ENCODE peak calls at places on chromosomes 6 and 20, in five cellular contexts. E is adipocyte, Z is uterus, N is adrenal gland, M is cardiac muscle cell. Y is an unnamed sample.
A peak's percentile ranks its signal among the peaks of the same experiment; 100 is the strongest.

GRCh38 chr6:39420300-39421265 is 98.1 kb upstream of the KCNK16 start:
- DNase-seq in E (no peak), Z (no peak), N (no peak), M (peak; percentile 14), Y (no peak)

GRCh38 chr6:134464690-134465411 is 146.9 kb upstream of the SGK1 start:
- DNase-seq in E (no peak), Z (no peak), N (no peak), M (peak; percentile 31), Y (no peak)

GRCh38 chr20:11810316-11811130 is 107.2 kb upstream of the BTBD3 start:
- DNase-seq in E (peak; percentile 40), Z (no peak), N (no peak), M (peak; percentile 13), Y (no peak)

GRCh38 chr20:44743916-44744655 is 1.6 kb upstream of the KCNK15 start:
- DNase-seq in E (no peak), Z (no peak), N (no peak), M (no peak), Y (no peak)

GRCh38 chr20:37528442-37529213 is 952 bp upstream of the BLCAP start:
- DNase-seq in E (no peak), Z (no peak), N (no peak), M (no peak), Y (no peak)

GRCh38 chr20:46057856-46058655 is 29.0 kb downstream of the SLC12A5 start:
- DNase-seq in E (peak; percentile 67), Z (peak; percentile 34), N (peak; percentile 42), M (peak; percentile 65), Y (no peak)

GRCh38 chr6:6815732-6816131 is 227.2 kb downstream of the LY86 start:
- DNase-seq in E (no peak), Z (no peak), N (no peak), M (peak; percentile 43), Y (no peak)

GRCh38 chr6:12419626-12420272 is 129.6 kb downstream of the EDN1 start:
- DNase-seq in E (no peak), Z (no peak), N (no peak), M (no peak), Y (no peak)

GRCh38 chr6:7176208-7176607 is 68.4 kb downstream of the RREB1 start:
- DNase-seq in E (no peak), Z (peak; percentile 32), N (no peak), M (no peak), Y (no peak)

GRCh38 chr20:701401-702129 is 26.0 kb upstream of the SCRT2 start:
- DNase-seq in E (no peak), Z (no peak), N (no peak), M (no peak), Y (no peak)

GRCh38 chr20:61846741-61847419 is 218.8 kb downstream of the TAF4 start:
- DNase-seq in E (no peak), Z (no peak), N (no peak), M (no peak), Y (no peak)

GRCh38 chr20:2101057-2101934 is at the start of gene STK35:
- DNase-seq in E (no peak), Z (peak; percentile 78), N (peak; percentile 92), M (no peak), Y (peak; percentile 80)

GRCh38 chr6:30169658-30170614 is 6.6 kb downstream of the TRIM15 start:
- DNase-seq in E (peak; percentile 75), Z (no peak), N (no peak), M (peak; percentile 72), Y (peak; percentile 36)

GRCh38 chr6:50936277-50936681 is 117.6 kb downstream of the TFAP2B start:
- DNase-seq in E (no peak), Z (no peak), N (no peak), M (no peak), Y (no peak)

GRCh38 chr6:1390071-1390804 is 862 bp downstream of the FOXF2 start:
- DNase-seq in E (peak; percentile 76), Z (no peak), N (no peak), M (peak; percentile 68), Y (no peak)

GRCh38 chr6:5695260-5696245 is 311.2 kb downstream of the NRN1 start:
- DNase-seq in E (peak; percentile 45), Z (no peak), N (no peak), M (peak; percentile 51), Y (no peak)

GRCh38 chr6:104633125-104633524 is 226.6 kb downstream of the HACE1 start:
- DNase-seq in E (no peak), Z (no peak), N (no peak), M (peak; percentile 59), Y (no peak)

GRCh38 chr6:1586256-1586655 is 23.5 kb upstream of the FOXC1 start:
- DNase-seq in E (no peak), Z (no peak), N (no peak), M (no peak), Y (no peak)

GRCh38 chr6:25232478-25232877 is 46.7 kb upstream of the CARMIL1 start:
- DNase-seq in E (peak; percentile 80), Z (no peak), N (no peak), M (no peak), Y (no peak)

GRCh38 chr6:52516269-52516668 is 60.6 kb downstream of the TRAM2 start:
- DNase-seq in E (no peak), Z (no peak), N (no peak), M (no peak), Y (no peak)

GRCh38 chr20:63750807-63751470 is 11.4 kb downstream of the SLC2A4RG start:
- DNase-seq in E (no peak), Z (no peak), N (no peak), M (no peak), Y (peak; percentile 75)

GRCh38 chr6:53894086-53894485 is 99.3 kb downstream of the LRRC1 start:
- DNase-seq in E (peak; percentile 34), Z (no peak), N (no peak), M (peak; percentile 29), Y (peak; percentile 88)

GRCh38 chr6:104326173-104327001 is 533.3 kb downstream of the HACE1 start:
- DNase-seq in E (peak; percentile 51), Z (no peak), N (no peak), M (peak; percentile 88), Y (no peak)

GRCh38 chr6:41655706-41656668 is 17.7 kb downstream of the MDFI start:
- DNase-seq in E (peak; percentile 11), Z (no peak), N (no peak), M (peak; percentile 66), Y (no peak)

GRCh38 chr20:58242824-58243223 is 14.4 kb upstream of the ANKRD60 start:
- DNase-seq in E (no peak), Z (no peak), N (no peak), M (no peak), Y (no peak)

GRCh38 chr20:58241766-58242465 is 13.5 kb upstream of the ANKRD60 start:
- DNase-seq in E (no peak), Z (no peak), N (no peak), M (no peak), Y (no peak)

GRCh38 chr20:58244517-58245030 is 16.1 kb upstream of the ANKRD60 start:
- DNase-seq in E (no peak), Z (no peak), N (no peak), M (no peak), Y (no peak)

GRCh38 chr20:58245181-58245891 is 16.9 kb upstream of the ANKRD60 start:
- DNase-seq in E (no peak), Z (no peak), N (no peak), M (no peak), Y (no peak)

DNA sequence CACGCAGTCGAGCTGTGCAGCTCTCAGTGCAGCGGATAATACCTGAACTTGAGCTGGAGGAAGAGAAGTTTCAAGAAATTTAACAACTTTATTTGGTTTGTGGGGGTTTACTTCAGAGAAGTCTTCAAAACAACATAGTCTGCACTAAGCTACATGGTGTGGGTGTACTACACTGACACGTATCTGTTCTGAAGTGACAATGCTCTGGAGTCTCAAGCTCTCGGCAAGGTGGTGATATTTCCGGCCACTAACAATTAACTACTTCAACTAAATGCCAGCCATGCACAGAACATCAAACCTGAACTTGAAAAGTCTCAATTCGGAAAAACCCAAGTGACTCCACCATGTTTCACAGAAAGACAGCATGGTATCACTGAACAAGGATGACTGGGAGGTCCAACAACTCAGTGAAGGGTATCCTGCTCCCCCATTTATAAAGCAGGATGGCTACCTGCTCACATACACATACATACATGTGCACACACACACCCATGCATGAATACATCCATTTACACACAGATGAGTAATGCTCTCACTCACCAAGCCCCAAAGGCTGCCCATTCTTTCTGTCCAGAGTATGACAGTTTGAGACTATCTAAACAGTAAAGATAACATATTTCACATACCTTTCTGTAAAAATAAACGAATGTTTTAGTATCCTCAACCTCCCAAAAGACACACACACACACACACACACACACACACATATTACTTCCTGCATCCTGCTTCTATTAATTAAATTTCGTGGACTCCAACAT is 15.4 kb upstream of the ANKRD60 start:
- DNase-seq in E (peak; percentile 16), Z (no peak), N (no peak), M (no peak), Y (no peak)
- H3K4me3 ChIP-seq in E (no peak overlapping the region), Z (no peak overlapping the region), N (no peak overlapping the region), M (no peak overlapping the region), Y (no peak overlapping the region)

DNA sequence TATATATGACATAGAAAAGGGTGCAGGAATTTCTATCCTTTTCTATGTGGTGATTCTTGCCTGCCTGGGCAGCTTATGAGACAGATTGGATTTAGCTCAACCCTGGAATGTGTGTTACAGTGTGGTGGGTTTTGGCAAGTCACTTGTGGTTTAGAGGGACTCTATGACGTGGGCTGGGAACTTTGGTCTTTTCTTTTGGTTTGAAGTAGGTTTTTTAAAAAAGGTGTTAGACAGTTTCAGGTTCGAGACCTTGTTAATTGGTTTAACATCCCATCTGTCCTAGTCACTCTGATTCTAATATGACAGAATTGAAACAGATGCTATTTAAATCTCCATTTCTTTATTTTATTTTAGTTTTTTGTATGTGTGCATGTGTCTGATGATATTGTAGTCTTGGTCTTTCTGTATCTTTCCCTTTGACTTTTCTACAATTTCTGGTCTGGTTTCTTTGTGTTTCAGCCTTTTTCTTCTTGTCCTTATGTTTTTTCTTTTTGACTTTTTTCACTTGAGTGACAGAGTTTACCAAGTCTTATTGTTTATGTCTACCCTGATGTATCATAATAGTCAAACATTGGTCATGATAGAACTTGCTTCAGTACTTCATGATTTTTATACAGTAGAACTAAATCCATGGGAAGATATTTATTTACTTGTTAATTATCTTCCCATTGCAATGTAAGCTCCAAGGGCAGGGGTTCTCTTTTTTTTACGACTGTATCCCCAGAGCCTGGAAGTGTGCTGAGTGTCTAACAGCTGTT is 174.3 kb downstream of the CDKAL1 start:
- DNase-seq in E (no peak), Z (no peak), N (no peak), M (peak; percentile 41), Y (peak; percentile 48)
- H3K4me1 ChIP-seq in E (peaks cover 8% of the 10 kb centered on the region), Z (no peaks in the 10 kb centered on the region), N (no peaks in the 10 kb centered on the region), M (no peaks in the 10 kb centered on the region), Y (peaks cover 35% of the 10 kb centered on the region)

DNA sequence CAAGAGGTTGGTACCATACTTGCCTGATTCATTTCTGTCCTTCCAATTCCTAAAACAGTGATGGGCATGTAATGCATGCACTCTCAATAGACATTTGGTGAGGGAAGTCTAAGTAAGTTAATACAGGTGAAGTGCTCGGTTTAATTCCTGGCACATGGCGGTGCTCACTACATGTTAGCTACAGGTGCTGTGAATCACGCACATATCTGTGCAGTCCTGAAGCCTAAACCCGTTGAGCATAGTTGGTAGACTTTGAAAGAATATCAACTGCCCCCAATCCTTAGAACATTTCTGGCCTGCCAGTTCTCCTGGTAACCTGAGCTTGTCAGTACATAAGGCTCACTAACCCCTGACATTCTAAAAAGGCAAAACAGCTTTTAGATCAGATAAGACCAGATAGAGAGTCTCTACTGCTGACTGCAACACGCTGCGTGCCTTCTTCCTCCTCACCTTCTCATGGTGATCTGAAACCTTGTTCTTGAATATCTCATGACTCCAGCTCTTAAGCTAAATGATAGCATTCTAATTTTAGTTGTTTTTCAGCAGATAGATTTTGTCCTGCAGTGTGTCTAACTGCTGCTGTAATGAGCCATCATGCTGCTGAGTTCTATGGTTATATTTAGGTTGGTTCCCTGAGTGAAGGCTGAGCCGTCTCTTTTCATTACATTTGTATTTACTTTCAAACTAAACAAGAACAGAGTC is 328.5 kb upstream of the QKI start:
- DNase-seq in E (peak; percentile 1), Z (no peak), N (no peak), M (no peak), Y (no peak)
- H3K4me3 ChIP-seq in E (no peak overlapping the region), Z (no peak overlapping the region), N (no peak overlapping the region), M (no peak overlapping the region), Y (no peak overlapping the region)

GRCh38 chr6:121649951-121650350 is 214.5 kb downstream of the GJA1 start:
- DNase-seq in E (no peak), Z (no peak), N (no peak), M (no peak), Y (no peak)
- H3K4me1 ChIP-seq in E (peaks cover 28% of the 10 kb centered on the region), Z (peaks cover 5% of the 10 kb centered on the region), N (peaks cover 15% of the 10 kb centered on the region), M (no peaks in the 10 kb centered on the region), Y (peaks cover 88% of the 10 kb centered on the region)